ENCODE peak calls at places on chromosomes 16 and 17, in four cellular contexts. One of them, this sample, is unnamed.

GRCh38 chr17:48505788-48506187 is 25.0 kb downstream of the HOXB1 start:
- DNase-seq in GM12878: peak; percentile 77
- DNase-seq in HepG2: peak; percentile 33
- DNase-seq in K562: peak; percentile 71
- DNase-seq in this sample: no peak

GRCh38 chr16:20746461-20746860 is 4.8 kb upstream of the THUMPD1 start:
- DNase-seq in GM12878: no peak
- DNase-seq in HepG2: no peak
- DNase-seq in K562: no peak
- DNase-seq in this sample: no peak

GRCh38 chr17:66481259-66481658 is 178.8 kb downstream of the PRKCA start:
- DNase-seq in GM12878: no peak
- DNase-seq in HepG2: no peak
- DNase-seq in K562: no peak
- DNase-seq in this sample: no peak

GRCh38 chr16:872436-873242 is 72.1 kb upstream of the GNG13 start:
- DNase-seq in GM12878: no peak
- DNase-seq in HepG2: no peak
- DNase-seq in K562: no peak
- DNase-seq in this sample: no peak

GRCh38 chr16:2857451-2858244 is at the start of gene PRSS22:
- DNase-seq in GM12878: no peak
- DNase-seq in HepG2: no peak
- DNase-seq in K562: peak; percentile 11
- DNase-seq in this sample: peak; percentile 7

GRCh38 chr16:90019543-90020259 is 445 bp upstream of the DBNDD1 start:
- DNase-seq in GM12878: no peak
- DNase-seq in HepG2: peak; percentile 67
- DNase-seq in K562: peak; percentile 96
- DNase-seq in this sample: peak; percentile 79

GRCh38 chr17:61155590-61156181 is 244.0 kb upstream of the TBX2 start:
- DNase-seq in GM12878: no peak
- DNase-seq in HepG2: no peak
- DNase-seq in K562: no peak
- DNase-seq in this sample: no peak

GRCh38 chr16:87203060-87203656 is 114.0 kb downstream of the C16orf95 start:
- DNase-seq in GM12878: no peak
- DNase-seq in HepG2: peak; percentile 69
- DNase-seq in K562: peak; percentile 80
- DNase-seq in this sample: peak; percentile 90

GRCh38 chr17:79777166-79777843 is 643 bp upstream of the CBX2 start:
- DNase-seq in GM12878: no peak
- DNase-seq in HepG2: peak; percentile 46
- DNase-seq in K562: peak; percentile 31
- DNase-seq in this sample: no peak

DNA sequence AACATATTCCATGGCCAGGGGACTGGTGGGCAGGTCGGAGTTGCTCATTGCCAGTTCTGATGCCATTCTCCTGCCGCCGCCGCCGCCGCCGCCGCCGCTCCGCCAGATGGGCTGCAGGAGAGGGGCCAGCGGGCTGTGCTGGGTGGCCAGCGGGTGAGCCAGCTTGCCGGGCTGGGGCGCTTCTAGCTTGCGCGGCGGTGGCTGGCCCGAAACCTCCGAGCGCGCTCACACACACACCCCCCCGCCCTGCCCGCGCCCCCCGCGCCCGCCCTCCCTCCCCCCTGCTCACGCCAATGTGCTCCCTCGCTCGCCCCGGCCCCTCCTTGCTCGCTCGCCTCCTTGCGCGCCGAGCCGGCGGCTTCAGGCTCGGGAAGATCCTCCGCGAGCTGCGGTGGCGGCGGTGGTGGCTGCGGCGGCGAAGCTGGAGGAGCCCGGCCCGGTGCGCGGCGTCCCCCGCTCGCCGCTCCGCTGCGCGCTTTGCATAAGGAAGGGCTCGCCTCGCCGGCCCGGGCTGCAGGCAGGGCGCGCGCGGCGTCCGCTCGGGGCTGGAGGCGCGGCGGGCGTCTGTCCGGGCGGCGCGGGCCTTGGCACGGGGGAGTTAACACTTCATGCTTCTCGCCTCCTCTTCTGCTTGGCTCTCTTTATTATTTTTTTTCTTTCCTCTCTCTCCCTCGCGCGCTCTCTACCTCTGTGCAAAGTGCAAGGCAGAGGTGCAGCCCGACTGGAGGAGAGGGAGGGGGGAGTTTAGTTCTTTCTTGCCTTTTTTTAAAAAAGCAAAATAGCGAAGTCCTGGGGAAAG is 501 bp downstream of the MAF start:
- DNase-seq in GM12878: no peak
- DNase-seq in HepG2: no peak
- DNase-seq in K562: peak; percentile 14
- DNase-seq in this sample: no peak
- TF ChIP-seq TARDBP in GM12878: no peak
- TF ChIP-seq TARDBP in HepG2: no peak
- TF ChIP-seq TARDBP in K562: no peak
- TF ChIP-seq TARDBP in this sample: no peak

GRCh38 chr17:42617956-42618431 is 8.5 kb downstream of the TUBG1 start:
- DNase-seq in GM12878: peak; percentile 47
- DNase-seq in HepG2: no peak
- DNase-seq in K562: peak; percentile 50
- DNase-seq in this sample: no peak

GRCh38 chr17:42613699-42614295 is 4.3 kb downstream of the TUBG1 start:
- DNase-seq in GM12878: no peak
- DNase-seq in HepG2: no peak
- DNase-seq in K562: no peak
- DNase-seq in this sample: no peak

GRCh38 chr17:42623732-42624596 is 14.5 kb downstream of the TUBG1 start:
- DNase-seq in GM12878: no peak
- DNase-seq in HepG2: no peak
- DNase-seq in K562: peak; percentile 76
- DNase-seq in this sample: no peak

DNA sequence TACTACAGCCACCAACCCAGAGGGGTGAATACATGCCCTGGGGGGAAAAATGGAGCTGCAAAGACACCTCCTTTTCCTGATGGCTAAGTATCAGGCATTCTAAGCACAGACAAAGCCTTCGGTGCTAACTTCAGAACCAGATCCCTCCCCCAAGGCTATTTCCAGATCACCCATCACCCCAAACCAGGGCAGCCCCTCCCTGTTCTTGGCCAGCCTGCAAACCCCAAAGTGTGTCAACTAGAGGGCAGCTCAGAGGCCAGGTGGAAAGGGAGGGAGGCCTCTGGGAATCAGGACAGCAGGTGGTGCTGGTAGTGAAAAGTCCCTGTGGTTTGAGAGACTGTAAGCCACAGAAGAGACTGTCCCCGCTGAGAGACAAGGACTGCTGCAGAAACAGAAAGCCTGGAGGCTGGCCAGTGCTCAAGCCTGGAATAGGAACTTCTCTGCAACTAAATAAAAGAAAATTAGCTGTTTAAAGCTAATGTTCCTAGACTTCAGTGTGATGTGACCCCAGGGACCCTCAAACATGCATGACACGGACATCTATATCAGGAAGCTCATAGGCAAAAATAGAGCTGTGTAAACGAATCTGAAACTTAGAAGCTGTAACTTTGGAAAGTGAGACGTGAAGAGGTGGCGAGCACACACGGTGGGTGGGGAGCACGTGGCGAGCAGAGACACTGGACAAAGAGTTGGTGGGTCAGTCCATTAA is 9.1 kb downstream of the TUBG1 start:
- DNase-seq in GM12878: peak; percentile 93
- DNase-seq in HepG2: peak; percentile 82
- DNase-seq in K562: peak; percentile 67
- DNase-seq in this sample: no peak
- TF ChIP-seq TARDBP in GM12878: peak; percentile 80
- TF ChIP-seq TARDBP in HepG2: peak; percentile 76
- TF ChIP-seq TARDBP in K562: no peak
- TF ChIP-seq TARDBP in this sample: no peak

GRCh38 chr17:50779747-50780363 is 12.5 kb upstream of the ANKRD40CL start:
- DNase-seq in GM12878: no peak
- DNase-seq in HepG2: no peak
- DNase-seq in K562: no peak
- DNase-seq in this sample: no peak
- TF ChIP-seq TARDBP in GM12878: no peak
- TF ChIP-seq TARDBP in HepG2: no peak
- TF ChIP-seq TARDBP in K562: no peak
- TF ChIP-seq TARDBP in this sample: no peak

GRCh38 chr17:38709864-38710602 is 5.0 kb downstream of the MLLT6 start:
- DNase-seq in GM12878: no peak
- DNase-seq in HepG2: no peak
- DNase-seq in K562: no peak
- DNase-seq in this sample: no peak
- TF ChIP-seq TARDBP in GM12878: no peak
- TF ChIP-seq TARDBP in HepG2: no peak
- TF ChIP-seq TARDBP in K562: no peak
- TF ChIP-seq TARDBP in this sample: no peak

GRCh38 chr16:3949287-3949686 is 68.8 kb upstream of the CREBBP start:
- DNase-seq in GM12878: no peak
- DNase-seq in HepG2: no peak
- DNase-seq in K562: no peak
- DNase-seq in this sample: no peak
- TF ChIP-seq TARDBP in GM12878: no peak
- TF ChIP-seq TARDBP in HepG2: no peak
- TF ChIP-seq TARDBP in K562: no peak
- TF ChIP-seq TARDBP in this sample: no peak

GRCh38 chr17:5536831-5537230 is 47.5 kb downstream of the NLRP1 start:
- DNase-seq in GM12878: no peak
- DNase-seq in HepG2: no peak
- DNase-seq in K562: no peak
- DNase-seq in this sample: no peak

GRCh38 chr17:5537251-5537650 is 47.1 kb downstream of the NLRP1 start:
- DNase-seq in GM12878: no peak
- DNase-seq in HepG2: no peak
- DNase-seq in K562: no peak
- DNase-seq in this sample: no peak

GRCh38 chr17:5532581-5532980 is 46.2 kb downstream of the MIS12 start:
- DNase-seq in GM12878: no peak
- DNase-seq in HepG2: no peak
- DNase-seq in K562: no peak
- DNase-seq in this sample: no peak

GRCh38 chr17:5533486-5534315 is 47.3 kb downstream of the MIS12 start:
- DNase-seq in GM12878: no peak
- DNase-seq in HepG2: no peak
- DNase-seq in K562: no peak
- DNase-seq in this sample: no peak

DNA sequence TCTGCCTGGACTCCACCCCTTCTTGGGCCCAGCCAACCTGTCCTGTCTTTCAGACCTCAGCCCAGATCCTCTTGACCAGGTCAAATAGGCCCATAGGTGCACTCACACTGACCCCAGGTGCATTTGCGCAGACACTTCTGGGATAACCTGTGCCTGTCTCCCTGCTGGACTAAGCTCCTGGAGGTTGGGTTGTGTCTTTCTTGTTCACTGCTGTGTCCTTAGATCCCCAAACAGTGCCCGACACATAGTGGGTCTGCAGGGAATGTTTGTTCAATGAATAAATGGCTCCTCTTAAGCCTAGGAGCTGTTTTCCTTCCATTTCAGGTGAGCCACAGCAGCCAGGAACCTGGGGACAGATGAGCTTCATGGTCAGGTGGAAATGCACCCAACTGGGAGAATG is 48.9 kb downstream of the NLRP1 start:
- DNase-seq in GM12878: no peak
- DNase-seq in HepG2: no peak
- DNase-seq in K562: no peak
- DNase-seq in this sample: no peak
- TF ChIP-seq TARDBP in GM12878: no peak
- TF ChIP-seq TARDBP in HepG2: no peak
- TF ChIP-seq TARDBP in K562: no peak
- TF ChIP-seq TARDBP in this sample: no peak

GRCh38 chr17:30334421-30334820 is 564 bp upstream of the TMIGD1 start:
- DNase-seq in GM12878: no peak
- DNase-seq in HepG2: no peak
- DNase-seq in K562: no peak
- DNase-seq in this sample: no peak

GRCh38 chr17:30340957-30341356 is 7.1 kb upstream of the TMIGD1 start:
- DNase-seq in GM12878: no peak
- DNase-seq in HepG2: no peak
- DNase-seq in K562: no peak
- DNase-seq in this sample: no peak

GRCh38 chr17:30336369-30337171 is 2.7 kb upstream of the TMIGD1 start:
- DNase-seq in GM12878: no peak
- DNase-seq in HepG2: peak; percentile 95
- DNase-seq in K562: peak; percentile 72
- DNase-seq in this sample: peak; percentile 49

GRCh38 chr17:30333503-30334240 is at the start of gene TMIGD1:
- DNase-seq in GM12878: no peak
- DNase-seq in HepG2: no peak
- DNase-seq in K562: no peak
- DNase-seq in this sample: no peak

GRCh38 chr17:30337393-30337999 is 3.6 kb upstream of the TMIGD1 start:
- DNase-seq in GM12878: no peak
- DNase-seq in HepG2: peak; percentile 90
- DNase-seq in K562: no peak
- DNase-seq in this sample: no peak
- TF ChIP-seq TARDBP in GM12878: no peak
- TF ChIP-seq TARDBP in HepG2: peak; percentile 45
- TF ChIP-seq TARDBP in K562: no peak
- TF ChIP-seq TARDBP in this sample: no peak

GRCh38 chr16:10077861-10078260 is 104.4 kb downstream of the GRIN2A start:
- DNase-seq in GM12878: no peak
- DNase-seq in HepG2: no peak
- DNase-seq in K562: no peak
- DNase-seq in this sample: no peak

GRCh38 chr16:10081201-10081940 is 100.9 kb downstream of the GRIN2A start:
- DNase-seq in GM12878: no peak
- DNase-seq in HepG2: no peak
- DNase-seq in K562: no peak
- DNase-seq in this sample: no peak

GRCh38 chr16:10078541-10078949 is 103.7 kb downstream of the GRIN2A start:
- DNase-seq in GM12878: no peak
- DNase-seq in HepG2: peak; percentile 27
- DNase-seq in K562: no peak
- DNase-seq in this sample: no peak

GRCh38 chr16:10083301-10083700 is 98.9 kb downstream of the GRIN2A start:
- DNase-seq in GM12878: no peak
- DNase-seq in HepG2: no peak
- DNase-seq in K562: no peak
- DNase-seq in this sample: no peak

DNA sequence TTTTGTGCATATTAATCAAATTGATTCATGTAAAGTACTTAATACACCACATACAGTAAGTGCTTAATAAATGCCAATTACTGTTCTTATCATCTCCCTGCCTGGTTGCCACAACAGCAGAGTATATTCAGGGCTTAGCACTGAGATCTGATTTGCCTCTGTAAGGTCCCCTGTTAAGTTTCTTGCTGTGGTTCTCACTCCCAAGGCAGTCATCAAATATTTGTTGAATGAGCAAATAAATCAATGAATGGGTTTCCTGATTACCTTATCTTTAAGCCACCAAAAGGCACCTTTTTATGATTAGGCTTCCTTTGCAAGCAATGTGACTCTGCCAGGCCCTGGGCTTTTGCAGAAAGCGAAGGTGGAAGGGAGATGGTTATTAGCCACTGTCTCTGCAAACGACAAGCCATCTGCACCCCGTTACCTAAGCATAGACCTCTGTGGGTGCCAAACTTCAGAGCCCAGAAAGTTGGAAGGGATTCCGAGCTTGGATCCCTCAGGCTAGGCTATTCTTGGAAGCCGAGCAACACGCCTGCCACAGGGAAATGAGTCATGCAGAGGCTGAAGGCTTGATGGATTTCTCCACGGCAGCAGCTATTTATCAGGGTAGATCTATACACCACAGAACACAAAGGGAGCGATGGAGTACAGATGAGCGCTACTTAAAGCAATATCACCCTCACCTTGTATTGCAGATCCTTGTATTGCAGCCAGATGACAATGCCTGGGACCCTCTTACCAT is 102.0 kb downstream of the GRIN2A start:
- DNase-seq in GM12878: no peak
- DNase-seq in HepG2: no peak
- DNase-seq in K562: no peak
- DNase-seq in this sample: no peak
- TF ChIP-seq TARDBP in GM12878: no peak
- TF ChIP-seq TARDBP in HepG2: no peak
- TF ChIP-seq TARDBP in K562: no peak
- TF ChIP-seq TARDBP in this sample: no peak

This sample was measured in HEK293T.